ENCODE peak calls at places on chromosomes 2 and 18, in nine cellular contexts. One of them, this sample, is unnamed.

GRCh38 chr2:69156624-69157023 is 143.6 kb downstream of the ANTXR1 start:
- DNase-seq in endodermal cell: no peak
- DNase-seq in HL-60: no peak
- DNase-seq in lower lobe of right lung: no peak
- DNase-seq in epithelial cell of esophagus: no peak
- DNase-seq in fibroblast of the aortic adventitia: no peak
- DNase-seq in OCI-LY7: no peak
- DNase-seq in AG09309: no peak
- DNase-seq in fibroblast of mammary gland: no peak
- DNase-seq in this sample: no peak

GRCh38 chr2:208142255-208142924 is 3.6 kb downstream of the CRYGB start:
- DNase-seq in endodermal cell: no peak
- DNase-seq in HL-60: no peak
- DNase-seq in lower lobe of right lung: no peak
- DNase-seq in epithelial cell of esophagus: peak
- DNase-seq in fibroblast of the aortic adventitia: peak
- DNase-seq in OCI-LY7: no peak
- DNase-seq in AG09309: peak
- DNase-seq in fibroblast of mammary gland: peak
- DNase-seq in this sample: no peak

GRCh38 chr2:60140180-60140579 is 413.3 kb downstream of the BCL11A start:
- DNase-seq in endodermal cell: no peak
- DNase-seq in HL-60: no peak
- DNase-seq in lower lobe of right lung: no peak
- DNase-seq in epithelial cell of esophagus: peak
- DNase-seq in fibroblast of the aortic adventitia: no peak
- DNase-seq in OCI-LY7: no peak
- DNase-seq in AG09309: no peak
- DNase-seq in fibroblast of mammary gland: no peak
- DNase-seq in this sample: no peak

GRCh38 chr18:73270919-73271318 is 403.1 kb upstream of the NETO1 start:
- DNase-seq in endodermal cell: no peak
- DNase-seq in HL-60: no peak
- DNase-seq in lower lobe of right lung: no peak
- DNase-seq in epithelial cell of esophagus: no peak
- DNase-seq in fibroblast of the aortic adventitia: peak
- DNase-seq in OCI-LY7: no peak
- DNase-seq in AG09309: no peak
- DNase-seq in fibroblast of mammary gland: no peak
- DNase-seq in this sample: no peak

GRCh38 chr2:119823734-119824334 is 64.1 kb downstream of the PTPN4 start:
- DNase-seq in endodermal cell: peak
- DNase-seq in HL-60: no peak
- DNase-seq in lower lobe of right lung: no peak
- DNase-seq in epithelial cell of esophagus: peak
- DNase-seq in fibroblast of the aortic adventitia: peak
- DNase-seq in OCI-LY7: peak
- DNase-seq in AG09309: peak
- DNase-seq in fibroblast of mammary gland: peak
- DNase-seq in this sample: peak

GRCh38 chr18:37341016-37341415 is 224.6 kb downstream of the CELF4 start:
- DNase-seq in endodermal cell: no peak
- DNase-seq in HL-60: no peak
- DNase-seq in lower lobe of right lung: no peak
- DNase-seq in epithelial cell of esophagus: no peak
- DNase-seq in fibroblast of the aortic adventitia: no peak
- DNase-seq in OCI-LY7: no peak
- DNase-seq in AG09309: no peak
- DNase-seq in fibroblast of mammary gland: no peak
- DNase-seq in this sample: no peak

GRCh38 chr2:55431982-55432627 is 12.4 kb upstream of the CCDC88A start:
- DNase-seq in endodermal cell: no peak
- DNase-seq in HL-60: no peak
- DNase-seq in lower lobe of right lung: no peak
- DNase-seq in epithelial cell of esophagus: peak
- DNase-seq in fibroblast of the aortic adventitia: peak
- DNase-seq in OCI-LY7: peak
- DNase-seq in AG09309: no peak
- DNase-seq in fibroblast of mammary gland: peak
- DNase-seq in this sample: no peak

GRCh38 chr18:12621737-12622306 is 36.1 kb downstream of the SPIRE1 start:
- DNase-seq in endodermal cell: no peak
- DNase-seq in HL-60: no peak
- DNase-seq in lower lobe of right lung: no peak
- DNase-seq in epithelial cell of esophagus: peak
- DNase-seq in fibroblast of the aortic adventitia: peak
- DNase-seq in OCI-LY7: no peak
- DNase-seq in AG09309: no peak
- DNase-seq in fibroblast of mammary gland: peak
- DNase-seq in this sample: peak

GRCh38 chr2:182043861-182044260 is 58.2 kb downstream of the PPP1R1C start:
- DNase-seq in endodermal cell: no peak
- DNase-seq in HL-60: no peak
- DNase-seq in lower lobe of right lung: no peak
- DNase-seq in epithelial cell of esophagus: peak
- DNase-seq in fibroblast of the aortic adventitia: no peak
- DNase-seq in OCI-LY7: no peak
- DNase-seq in AG09309: no peak
- DNase-seq in fibroblast of mammary gland: no peak
- DNase-seq in this sample: no peak

GRCh38 chr18:23627325-23627724 is 35.4 kb downstream of the ANKRD29 start:
- DNase-seq in endodermal cell: no peak
- DNase-seq in HL-60: no peak
- DNase-seq in lower lobe of right lung: no peak
- DNase-seq in epithelial cell of esophagus: peak
- DNase-seq in fibroblast of the aortic adventitia: peak
- DNase-seq in OCI-LY7: no peak
- DNase-seq in AG09309: peak
- DNase-seq in fibroblast of mammary gland: peak
- DNase-seq in this sample: peak

GRCh38 chr18:39271654-39272053 is 1706.1 kb upstream of the CELF4 start:
- DNase-seq in endodermal cell: no peak
- DNase-seq in HL-60: no peak
- DNase-seq in lower lobe of right lung: no peak
- DNase-seq in epithelial cell of esophagus: no peak
- DNase-seq in fibroblast of the aortic adventitia: no peak
- DNase-seq in OCI-LY7: no peak
- DNase-seq in AG09309: no peak
- DNase-seq in fibroblast of mammary gland: no peak
- DNase-seq in this sample: no peak

GRCh38 chr2:136407113-136407951 is 289.4 kb upstream of the CXCR4 start:
- DNase-seq in endodermal cell: no peak
- DNase-seq in HL-60: no peak
- DNase-seq in lower lobe of right lung: no peak
- DNase-seq in epithelial cell of esophagus: no peak
- DNase-seq in fibroblast of the aortic adventitia: no peak
- DNase-seq in OCI-LY7: peak
- DNase-seq in AG09309: no peak
- DNase-seq in fibroblast of mammary gland: no peak
- DNase-seq in this sample: no peak

GRCh38 chr2:70767094-70767698 is 804 bp downstream of the ADD2 start:
- DNase-seq in endodermal cell: peak
- DNase-seq in HL-60: no peak
- DNase-seq in lower lobe of right lung: peak
- DNase-seq in epithelial cell of esophagus: no peak
- DNase-seq in fibroblast of the aortic adventitia: no peak
- DNase-seq in OCI-LY7: no peak
- DNase-seq in AG09309: no peak
- DNase-seq in fibroblast of mammary gland: no peak
- DNase-seq in this sample: no peak

GRCh38 chr18:27661320-27662049 is 476.4 kb upstream of the CHST9 start:
- DNase-seq in endodermal cell: no peak
- DNase-seq in HL-60: no peak
- DNase-seq in lower lobe of right lung: no peak
- DNase-seq in epithelial cell of esophagus: no peak
- DNase-seq in fibroblast of the aortic adventitia: no peak
- DNase-seq in OCI-LY7: no peak
- DNase-seq in AG09309: no peak
- DNase-seq in fibroblast of mammary gland: no peak
- DNase-seq in this sample: no peak

GRCh38 chr2:101533611-101534601 is 59.0 kb upstream of the RFX8 start:
- DNase-seq in endodermal cell: peak
- DNase-seq in HL-60: peak
- DNase-seq in lower lobe of right lung: no peak
- DNase-seq in epithelial cell of esophagus: no peak
- DNase-seq in fibroblast of the aortic adventitia: peak
- DNase-seq in OCI-LY7: no peak
- DNase-seq in AG09309: no peak
- DNase-seq in fibroblast of mammary gland: no peak
- DNase-seq in this sample: no peak

DNA sequence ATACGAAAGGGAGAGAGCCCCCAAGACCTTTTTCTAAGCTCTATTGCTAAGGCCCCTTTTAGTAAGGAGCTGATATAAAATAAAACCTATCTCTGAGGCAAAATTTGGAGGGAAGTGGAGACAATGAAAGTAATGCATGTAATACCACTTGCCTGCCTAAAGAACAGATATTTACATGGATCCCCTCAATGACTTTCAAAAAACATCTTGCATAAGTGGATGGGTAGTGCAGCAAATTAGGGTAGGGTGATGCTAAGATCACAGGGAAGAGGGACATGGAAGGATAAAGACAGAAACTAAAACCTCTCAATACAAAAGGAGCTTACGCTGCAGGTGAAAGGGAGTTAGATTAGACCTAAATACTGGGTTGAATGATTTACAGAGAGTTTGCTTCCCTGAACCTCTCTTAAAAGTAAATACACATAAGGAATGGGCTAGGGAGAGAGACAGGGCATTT is 1.1 kb downstream of the ZNF513 start:
- DNase-seq in endodermal cell: no peak
- DNase-seq in HL-60: no peak
- DNase-seq in lower lobe of right lung: no peak
- DNase-seq in epithelial cell of esophagus: no peak
- DNase-seq in fibroblast of the aortic adventitia: peak
- DNase-seq in OCI-LY7: no peak
- DNase-seq in AG09309: no peak
- DNase-seq in fibroblast of mammary gland: no peak
- DNase-seq in this sample: no peak
- H3K4me3 ChIP-seq in endodermal cell: peak
- H3K4me3 ChIP-seq in HL-60: peak
- H3K4me3 ChIP-seq in lower lobe of right lung: peak
- H3K4me3 ChIP-seq in epithelial cell of esophagus: peak
- H3K4me3 ChIP-seq in fibroblast of the aortic adventitia: peak
- H3K4me3 ChIP-seq in OCI-LY7: peak
- H3K4me3 ChIP-seq in AG09309: peak
- H3K4me3 ChIP-seq in fibroblast of mammary gland: peak
- H3K4me3 ChIP-seq in this sample: peak

GRCh38 chr2:226619707-226620106 is 179.9 kb downstream of the IRS1 start:
- DNase-seq in endodermal cell: no peak
- DNase-seq in HL-60: no peak
- DNase-seq in lower lobe of right lung: no peak
- DNase-seq in epithelial cell of esophagus: no peak
- DNase-seq in fibroblast of the aortic adventitia: no peak
- DNase-seq in OCI-LY7: no peak
- DNase-seq in AG09309: no peak
- DNase-seq in fibroblast of mammary gland: no peak
- DNase-seq in this sample: no peak
- TF ChIP-seq CTCF in endodermal cell: no peak
- TF ChIP-seq CTCF in HL-60: no peak
- TF ChIP-seq CTCF in lower lobe of right lung: no peak
- TF ChIP-seq CTCF in epithelial cell of esophagus: no peak
- TF ChIP-seq CTCF in fibroblast of the aortic adventitia: no peak
- TF ChIP-seq CTCF in OCI-LY7: no peak
- TF ChIP-seq CTCF in AG09309: no peak
- TF ChIP-seq CTCF in fibroblast of mammary gland: no peak
- TF ChIP-seq CTCF in this sample: no peak

GRCh38 chr18:498901-499300 is 1.6 kb downstream of the COLEC12 start:
- DNase-seq in endodermal cell: no peak
- DNase-seq in HL-60: no peak
- DNase-seq in lower lobe of right lung: no peak
- DNase-seq in epithelial cell of esophagus: no peak
- DNase-seq in fibroblast of the aortic adventitia: peak
- DNase-seq in OCI-LY7: no peak
- DNase-seq in AG09309: no peak
- DNase-seq in fibroblast of mammary gland: no peak
- DNase-seq in this sample: no peak

GRCh38 chr18:500556-501405 is at the start of gene COLEC12:
- DNase-seq in endodermal cell: peak
- DNase-seq in HL-60: no peak
- DNase-seq in lower lobe of right lung: peak
- DNase-seq in epithelial cell of esophagus: no peak
- DNase-seq in fibroblast of the aortic adventitia: no peak
- DNase-seq in OCI-LY7: no peak
- DNase-seq in AG09309: no peak
- DNase-seq in fibroblast of mammary gland: no peak
- DNase-seq in this sample: no peak

GRCh38 chr18:499351-500229 is 911 bp downstream of the COLEC12 start:
- DNase-seq in endodermal cell: peak
- DNase-seq in HL-60: no peak
- DNase-seq in lower lobe of right lung: peak
- DNase-seq in epithelial cell of esophagus: no peak
- DNase-seq in fibroblast of the aortic adventitia: peak
- DNase-seq in OCI-LY7: no peak
- DNase-seq in AG09309: peak
- DNase-seq in fibroblast of mammary gland: peak
- DNase-seq in this sample: peak

GRCh38 chr18:500230-500555 is 308 bp downstream of the COLEC12 start:
- DNase-seq in endodermal cell: peak
- DNase-seq in HL-60: no peak
- DNase-seq in lower lobe of right lung: no peak
- DNase-seq in epithelial cell of esophagus: no peak
- DNase-seq in fibroblast of the aortic adventitia: peak
- DNase-seq in OCI-LY7: no peak
- DNase-seq in AG09309: no peak
- DNase-seq in fibroblast of mammary gland: peak
- DNase-seq in this sample: no peak

GRCh38 chr18:501406-501714 is 859 bp upstream of the COLEC12 start:
- DNase-seq in endodermal cell: no peak
- DNase-seq in HL-60: no peak
- DNase-seq in lower lobe of right lung: no peak
- DNase-seq in epithelial cell of esophagus: no peak
- DNase-seq in fibroblast of the aortic adventitia: no peak
- DNase-seq in OCI-LY7: no peak
- DNase-seq in AG09309: no peak
- DNase-seq in fibroblast of mammary gland: no peak
- DNase-seq in this sample: no peak
- H3K4me3 ChIP-seq in endodermal cell: peak
- H3K4me3 ChIP-seq in HL-60: no peak
- H3K4me3 ChIP-seq in lower lobe of right lung: peak
- H3K4me3 ChIP-seq in epithelial cell of esophagus: no peak
- H3K4me3 ChIP-seq in fibroblast of the aortic adventitia: no peak
- H3K4me3 ChIP-seq in OCI-LY7: no peak
- H3K4me3 ChIP-seq in AG09309: no peak
- H3K4me3 ChIP-seq in fibroblast of mammary gland: no peak
- H3K4me3 ChIP-seq in this sample: no peak

DNA sequence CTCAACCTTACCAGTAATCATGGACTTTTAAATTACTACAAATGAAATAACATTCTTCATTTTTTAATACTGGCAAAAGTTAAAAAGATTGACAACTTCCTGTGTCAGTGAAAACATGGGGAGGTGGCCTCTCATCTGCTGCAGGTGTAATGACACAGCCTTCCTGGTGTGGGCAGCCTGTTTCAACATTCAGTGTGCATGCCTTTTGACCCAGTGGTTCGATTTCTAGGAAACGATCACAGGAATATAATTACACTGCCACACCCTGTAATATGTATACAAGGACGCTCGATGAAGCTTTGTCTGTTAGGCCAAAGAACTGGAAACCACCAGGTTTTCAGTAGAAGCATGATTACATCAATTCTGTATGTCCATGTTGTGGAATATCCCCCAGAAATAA is 68.7 kb downstream of the MTHFD2 start:
- DNase-seq in endodermal cell: peak
- DNase-seq in HL-60: no peak
- DNase-seq in lower lobe of right lung: no peak
- DNase-seq in epithelial cell of esophagus: peak
- DNase-seq in fibroblast of the aortic adventitia: no peak
- DNase-seq in OCI-LY7: peak
- DNase-seq in AG09309: no peak
- DNase-seq in fibroblast of mammary gland: no peak
- DNase-seq in this sample: no peak
- TF ChIP-seq CTCF in endodermal cell: peak
- TF ChIP-seq CTCF in HL-60: no peak
- TF ChIP-seq CTCF in lower lobe of right lung: peak
- TF ChIP-seq CTCF in epithelial cell of esophagus: peak
- TF ChIP-seq CTCF in fibroblast of the aortic adventitia: no peak
- TF ChIP-seq CTCF in OCI-LY7: peak
- TF ChIP-seq CTCF in AG09309: no peak
- TF ChIP-seq CTCF in fibroblast of mammary gland: no peak
- TF ChIP-seq CTCF in this sample: no peak

This sample was measured in brain microvascular endothelial cell.